ENCODE peak calls at places on chromosome 16, in eight cellular contexts. M, C, T, H, D, B, I and J are unnamed samples.
A peak's percentile ranks its signal among the peaks of the same experiment; 100 is the strongest.

GRCh38 chr16:74751658-74752057 is 23.0 kb downstream of the FA2H start:
- DNase-seq in B (no peak), H (no peak), T (no peak), M (no peak), I (no peak), D (no peak), C (no peak), J (no peak)

GRCh38 chr16:4372578-4373355 is 1.1 kb downstream of the VASN start:
- DNase-seq in D (no peak), C (peak; percentile 64), T (peak; percentile 18), I (no peak), M (no peak), B (no peak), H (no peak), J (no peak)

GRCh38 chr16:56195151-56195550 is 3.9 kb downstream of the GNAO1 start:
- DNase-seq in T (no peak), H (no peak), I (no peak), M (no peak), B (no peak), D (no peak), C (no peak), J (no peak)

GRCh38 chr16:88561485-88562369 is 8.5 kb upstream of the ZC3H18 start:
- DNase-seq in C (peak; percentile 26), D (no peak), M (peak; percentile 13), T (no peak), I (peak; percentile 36), H (peak; percentile 74), B (peak; percentile 80), J (peak; percentile 34)

GRCh38 chr16:81539009-81539820 is 94.6 kb downstream of the CMIP start:
- DNase-seq in T (no peak), B (no peak), H (no peak), C (no peak), D (no peak), M (no peak), I (no peak), J (no peak)

GRCh38 chr16:569445-570254 is at the start of gene PIGQ:
- DNase-seq in D (no peak), B (peak; percentile 95), M (no peak), H (peak; percentile 89), T (no peak), C (peak; percentile 9), I (peak; percentile 46), J (peak; percentile 55)

GRCh38 chr16:84709609-84710008 is 9.8 kb downstream of the USP10 start:
- DNase-seq in I (no peak), T (no peak), B (no peak), C (no peak), M (no peak), D (no peak), H (no peak), J (no peak)

GRCh38 chr16:66474750-66475199 is 47.7 kb downstream of the BEAN1 start:
- DNase-seq in B (no peak), H (no peak), M (no peak), I (peak; percentile 32), C (peak; percentile 12), D (no peak), T (no peak), J (peak; percentile 25)

GRCh38 chr16:23355106-23355670 is 53.1 kb downstream of the SCNN1B start:
- DNase-seq in I (no peak), H (no peak), M (no peak), C (no peak), T (no peak), D (no peak), B (no peak), J (no peak)